ENCODE peak calls at places on chromosomes 5 and 9, in four cellular contexts. I, Q, D and P are unnamed samples.
A peak's percentile ranks its signal among the peaks of the same experiment; 100 is the strongest.

GRCh38 chr5:4576161-4576748 is 563.9 kb upstream of the ADAMTS16 start:
- DNase-seq in I (no peak), Q (no peak), D (no peak), P (no peak)

GRCh38 chr5:8700222-8700621 is 831.3 kb downstream of the MTRR start:
- DNase-seq in I (no peak), Q (no peak), D (no peak), P (no peak)

GRCh38 chr5:62650197-62650596 is 71.6 kb downstream of the LRRC70 start:
- DNase-seq in I (no peak), Q (no peak), D (no peak), P (no peak)

GRCh38 chr5:160183075-160183474 is 46.2 kb upstream of the FABP6 start:
- DNase-seq in I (no peak), Q (no peak), D (no peak), P (no peak)

GRCh38 chr9:89497978-89498844 is at the start of gene SEMA4D:
- DNase-seq in I (peak; percentile 57), Q (peak; percentile 63), D (peak; percentile 57), P (peak; percentile 62)

GRCh38 chr5:74372502-74373445 is 267.8 kb downstream of the ENC1 start:
- DNase-seq in I (no peak), Q (no peak), D (no peak), P (no peak)

GRCh38 chr5:167549763-167550162 is 741.7 kb upstream of the WWC1 start:
- DNase-seq in I (no peak), Q (no peak), D (no peak), P (no peak)

GRCh38 chr9:101791938-101792337 is 53.5 kb upstream of the GRIN3A start:
- DNase-seq in I (peak; percentile 79), Q (no peak), D (no peak), P (no peak)

GRCh38 chr5:80871541-80871961 is 88.6 kb upstream of the RASGRF2 start:
- DNase-seq in I (no peak), Q (no peak), D (peak; percentile 46), P (no peak)

GRCh38 chr5:172733179-172733973 is 37.6 kb downstream of the DUSP1 start:
- DNase-seq in I (no peak), Q (no peak), D (peak; percentile 99), P (no peak)

GRCh38 chr5:164345173-164345572 is 839.8 kb downstream of the MAT2B start:
- DNase-seq in I (no peak), Q (no peak), D (peak; percentile 76), P (no peak)

GRCh38 chr9:75683591-75683990 is 206.9 kb upstream of the PCSK5 start:
- DNase-seq in I (no peak), Q (no peak), D (no peak), P (no peak)

GRCh38 chr5:129771058-129771838 is 23.4 kb downstream of the MINAR2 start:
- DNase-seq in I (peak; percentile 23), Q (peak; percentile 12), D (peak; percentile 71), P (peak; percentile 13)

GRCh38 chr5:1668141-1668721 is 131.4 kb downstream of the MRPL36 start:
- DNase-seq in I (no peak), Q (no peak), D (no peak), P (no peak)

GRCh38 chr9:72557549-72557948 is 36.1 kb downstream of the TMC1 start:
- DNase-seq in I (peak; percentile 43), Q (no peak), D (peak; percentile 76), P (no peak)

GRCh38 chr5:30592833-30593232 is 600.7 kb upstream of the CDH6 start:
- DNase-seq in I (no peak), Q (no peak), D (no peak), P (no peak)

GRCh38 chr5:157303667-157304327 is 37.9 kb downstream of the CYFIP2 start:
- DNase-seq in I (peak; percentile 23), Q (peak; percentile 19), D (no peak), P (peak; percentile 33)

GRCh38 chr5:89337-90286 is 2.4 kb upstream of the PLEKHG4B start:
- DNase-seq in I (no peak), Q (no peak), D (no peak), P (no peak)

GRCh38 chr9:3963266-3964019 is 336.4 kb downstream of the GLIS3 start:
- DNase-seq in I (no peak), Q (no peak), D (peak; percentile 84), P (no peak)

GRCh38 chr5:11384441-11385250 is 519.6 kb downstream of the CTNND2 start:
- DNase-seq in I (no peak), Q (no peak), D (no peak), P (no peak)

GRCh38 chr5:134275822-134276221 is 49.9 kb upstream of the PPP2CA start:
- DNase-seq in I (no peak), Q (no peak), D (no peak), P (no peak)

GRCh38 chr9:127516835-127517607 is 65.7 kb downstream of the LRSAM1 start:
- DNase-seq in I (no peak), Q (no peak), D (no peak), P (no peak)

GRCh38 chr5:109347252-109347888 is 62.4 kb downstream of the PJA2 start:
- DNase-seq in I (no peak), Q (no peak), D (no peak), P (no peak)

GRCh38 chr9:79352322-79352721 is 219.4 kb upstream of the TLE4 start:
- DNase-seq in I (no peak), Q (no peak), D (no peak), P (no peak)

GRCh38 chr5:169637856-169638190 is 748 bp downstream of the DOCK2 start:
- DNase-seq in I (no peak), Q (peak; percentile 45), D (no peak), P (peak; percentile 52)

GRCh38 chr5:171821286-171821685 is 35.7 kb downstream of the SMIM23 start:
- DNase-seq in I (no peak), Q (no peak), D (no peak), P (no peak)

GRCh38 chr5:55564716-55565115 is 30.0 kb upstream of the PLPP1 start:
- DNase-seq in I (no peak), Q (no peak), D (no peak), P (no peak)

GRCh38 chr5:33888582-33888981 is 3.2 kb downstream of the ADAMTS12 start:
- DNase-seq in I (no peak), Q (no peak), D (peak; percentile 79), P (no peak)

GRCh38 chr5:116520706-116521105 is 53.9 kb downstream of the SEMA6A start:
- DNase-seq in I (no peak), Q (no peak), D (no peak), P (no peak)

GRCh38 chr5:145976431-145977155 is 40.2 kb downstream of the SH3RF2 start:
- DNase-seq in I (no peak), Q (no peak), D (peak; percentile 65), P (no peak)

GRCh38 chr5:146528232-146528631 is 12.2 kb upstream of the GPR151 start:
- DNase-seq in I (no peak), Q (no peak), D (peak; percentile 17), P (no peak)

GRCh38 chr5:443239-444151 is 519 bp downstream of the EXOC3 start:
- DNase-seq in I (no peak), Q (no peak), D (no peak), P (peak; percentile 61)

GRCh38 chr9:98191615-98192502 is 578 bp downstream of the CORO2A start:
- DNase-seq in I (no peak), Q (peak; percentile 34), D (no peak), P (peak; percentile 42)

GRCh38 chr9:98192503-98193335 is at the start of gene CORO2A:
- DNase-seq in I (peak; percentile 80), Q (peak; percentile 67), D (peak; percentile 78), P (peak; percentile 74)

GRCh38 chr9:98191210-98191609 is 1.2 kb downstream of the CORO2A start:
- DNase-seq in I (no peak), Q (no peak), D (no peak), P (no peak)

GRCh38 chr9:98189412-98189811 is 3.0 kb downstream of the CORO2A start:
- DNase-seq in I (no peak), Q (no peak), D (no peak), P (no peak)

GRCh38 chr9:98190757-98191105 is 1.7 kb downstream of the CORO2A start:
- DNase-seq in I (no peak), Q (no peak), D (no peak), P (no peak)
- H3K4me3 ChIP-seq in I (no peak overlapping the region), Q (no peak overlapping the region), D (no peak overlapping the region), P (no peak overlapping the region)

DNA sequence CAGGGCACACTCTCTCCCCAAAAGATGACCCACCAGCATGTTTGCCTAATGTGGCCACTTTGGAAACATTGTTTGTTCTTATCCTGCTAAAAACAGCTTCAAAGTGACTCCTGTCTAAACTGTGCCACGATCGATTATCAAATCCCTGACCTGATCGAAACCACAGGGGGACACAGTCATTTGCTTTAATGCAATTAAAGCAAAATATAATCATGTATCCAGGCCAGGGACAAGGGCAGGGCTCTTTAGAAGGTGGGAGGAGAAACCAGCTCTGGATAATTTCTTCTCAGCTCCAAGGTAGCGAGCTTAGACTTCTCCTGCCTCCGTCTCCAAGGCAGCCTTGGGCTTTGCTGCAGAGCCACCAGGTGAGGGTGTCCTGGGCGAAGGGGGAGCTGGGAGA is 95.0 kb upstream of the HAND1 start:
- DNase-seq in I (no peak), Q (no peak), D (no peak), P (no peak)
- H3K4me3 ChIP-seq in I (no peak overlapping the region), Q (no peak overlapping the region), D (no peak overlapping the region), P (no peak overlapping the region)

GRCh38 chr5:107668154-107668932 is 2.4 kb downstream of the EFNA5 start:
- DNase-seq in I (no peak), Q (no peak), D (no peak), P (no peak)

GRCh38 chr5:107666051-107666655 is 4.6 kb downstream of the EFNA5 start:
- DNase-seq in I (no peak), Q (no peak), D (peak; percentile 2), P (no peak)

GRCh38 chr5:107661650-107662044 is 9.1 kb downstream of the EFNA5 start:
- DNase-seq in I (no peak), Q (no peak), D (no peak), P (no peak)

GRCh38 chr5:107663697-107664096 is 7.0 kb downstream of the EFNA5 start:
- DNase-seq in I (no peak), Q (no peak), D (no peak), P (no peak)

DNA sequence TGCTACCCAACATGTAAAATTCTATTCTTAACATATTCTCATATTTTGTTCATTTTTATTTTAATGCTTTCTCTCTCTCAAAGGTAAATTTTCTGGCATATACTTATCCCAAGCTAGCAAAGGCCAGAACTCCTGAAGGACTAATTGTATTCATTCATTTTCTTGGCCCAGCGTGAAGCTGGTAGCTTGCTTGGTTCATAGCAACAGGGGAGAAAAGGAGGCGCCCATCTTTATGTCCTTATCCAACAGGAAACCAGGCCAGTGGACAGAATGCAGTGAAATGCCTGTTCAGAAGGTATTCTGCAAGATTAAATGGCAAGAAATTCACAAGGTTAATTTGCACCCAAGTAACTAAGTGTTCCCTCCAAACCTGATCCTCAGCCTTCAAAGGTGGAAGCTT is 5.7 kb downstream of the EFNA5 start:
- DNase-seq in I (no peak), Q (no peak), D (no peak), P (no peak)
- H3K4me3 ChIP-seq in I (no peak overlapping the region), Q (no peak overlapping the region), D (no peak overlapping the region), P (no peak overlapping the region)

DNA sequence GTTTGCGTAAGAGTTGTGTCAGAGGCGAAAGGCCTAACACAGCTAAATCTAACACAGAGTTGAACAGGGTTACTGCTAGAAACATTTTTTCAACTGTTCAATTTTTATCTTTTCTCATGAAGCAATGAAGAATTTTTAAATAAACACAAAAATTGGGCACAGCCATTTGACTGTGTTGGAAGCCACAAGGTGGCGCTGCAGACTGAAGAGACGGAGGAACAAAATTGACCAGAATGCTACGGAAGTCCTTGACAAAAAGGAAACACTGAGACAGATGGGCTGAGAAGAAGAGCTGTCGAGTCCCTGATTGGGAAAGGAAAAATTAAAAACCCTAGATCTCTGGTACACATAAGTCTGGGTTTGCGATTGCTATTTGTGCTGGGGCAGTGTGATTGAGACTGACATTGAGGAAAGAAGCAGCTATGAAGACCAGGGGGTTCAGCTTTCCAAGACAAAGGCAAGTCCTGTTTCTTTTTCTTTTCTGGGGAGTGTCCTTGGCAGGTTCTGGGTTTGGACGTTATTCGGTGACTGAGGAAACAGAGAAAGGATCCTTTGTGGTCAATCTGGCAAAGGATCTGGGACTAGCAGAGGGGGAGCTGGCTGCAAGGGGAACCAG is at the start of gene PCDHB9:
- DNase-seq in I (peak; percentile 13), Q (peak; percentile 27), D (peak; percentile 8), P (no peak)
- H3K4me3 ChIP-seq in I (no peak within 1 kb of the TSS), Q (no peak within 1 kb of the TSS), D (no peak within 1 kb of the TSS), P (no peak within 1 kb of the TSS)